ENCODE peak calls at places on chromosome 19, in four cellular contexts. One of them, this sample, is unnamed.

GRCh38 chr19:29271341-29271740 is 58.4 kb upstream of the UQCRFS1 start:
- DNase-seq in upper lobe of left lung: no peak
- DNase-seq in stomach: no peak
- DNase-seq in suprapubic skin: peak; percentile 40
- DNase-seq in this sample: no peak

GRCh38 chr19:15173746-15174404 is 26.9 kb downstream of the NOTCH3 start:
- DNase-seq in stomach: no peak
- DNase-seq in upper lobe of left lung: no peak
- DNase-seq in suprapubic skin: no peak
- DNase-seq in this sample: no peak

GRCh38 chr19:52923782-52924593 is 760 bp upstream of the ZNF888 start:
- DNase-seq in stomach: peak; percentile 66
- DNase-seq in upper lobe of left lung: peak; percentile 90
- DNase-seq in suprapubic skin: peak; percentile 70
- DNase-seq in this sample: peak; percentile 18

GRCh38 chr19:35006342-35006998 is 6.3 kb downstream of the GRAMD1A start:
- DNase-seq in suprapubic skin: no peak
- DNase-seq in upper lobe of left lung: peak; percentile 80
- DNase-seq in stomach: peak; percentile 78
- DNase-seq in this sample: no peak

GRCh38 chr19:19105365-19106060 is 32.8 kb downstream of the TMEM161A start:
- DNase-seq in upper lobe of left lung: no peak
- DNase-seq in suprapubic skin: no peak
- DNase-seq in stomach: peak; percentile 51
- DNase-seq in this sample: peak; percentile 90

GRCh38 chr19:45027371-45027770 is 11.5 kb upstream of the CLASRP start:
- DNase-seq in upper lobe of left lung: no peak
- DNase-seq in suprapubic skin: no peak
- DNase-seq in stomach: no peak
- DNase-seq in this sample: no peak

GRCh38 chr19:1826557-1827521 is 14.8 kb upstream of the ATP8B3 start:
- DNase-seq in stomach: no peak
- DNase-seq in suprapubic skin: no peak
- DNase-seq in upper lobe of left lung: no peak
- DNase-seq in this sample: peak; percentile 84

GRCh38 chr19:31280266-31281006 is 68.8 kb downstream of the TSHZ3 start:
- DNase-seq in suprapubic skin: no peak
- DNase-seq in stomach: no peak
- DNase-seq in upper lobe of left lung: no peak
- DNase-seq in this sample: no peak

GRCh38 chr19:3202346-3202745 is 16.6 kb downstream of the NCLN start:
- DNase-seq in suprapubic skin: no peak
- DNase-seq in stomach: no peak
- DNase-seq in upper lobe of left lung: no peak
- DNase-seq in this sample: no peak

GRCh38 chr19:7522923-7523667 is 671 bp downstream of the MCOLN1 start:
- DNase-seq in stomach: no peak
- DNase-seq in upper lobe of left lung: no peak
- DNase-seq in suprapubic skin: no peak
- DNase-seq in this sample: no peak

GRCh38 chr19:38062959-38063786 is 156.2 kb downstream of the SIPA1L3 start:
- DNase-seq in stomach: no peak
- DNase-seq in suprapubic skin: no peak
- DNase-seq in upper lobe of left lung: no peak
- DNase-seq in this sample: no peak

GRCh38 chr19:17379221-17379631 is 2.1 kb upstream of the PLVAP start:
- DNase-seq in upper lobe of left lung: no peak
- DNase-seq in stomach: no peak
- DNase-seq in suprapubic skin: no peak
- DNase-seq in this sample: no peak

GRCh38 chr19:7297742-7298141 is 3.5 kb upstream of the INSR start:
- DNase-seq in suprapubic skin: no peak
- DNase-seq in stomach: no peak
- DNase-seq in upper lobe of left lung: no peak
- DNase-seq in this sample: no peak

GRCh38 chr19:2306971-2307370 is 983 bp downstream of the LINGO3 start:
- DNase-seq in upper lobe of left lung: no peak
- DNase-seq in stomach: no peak
- DNase-seq in suprapubic skin: no peak
- DNase-seq in this sample: no peak

GRCh38 chr19:46213806-46214205 is 15.7 kb upstream of the IGFL1 start:
- DNase-seq in stomach: no peak
- DNase-seq in upper lobe of left lung: no peak
- DNase-seq in suprapubic skin: no peak
- DNase-seq in this sample: no peak

GRCh38 chr19:20179946-20180345 is 12.9 kb downstream of the ZNF486 start:
- DNase-seq in stomach: no peak
- DNase-seq in upper lobe of left lung: no peak
- DNase-seq in suprapubic skin: no peak
- DNase-seq in this sample: no peak

GRCh38 chr19:29311391-29311790 is 98.4 kb upstream of the UQCRFS1 start:
- DNase-seq in upper lobe of left lung: no peak
- DNase-seq in suprapubic skin: no peak
- DNase-seq in stomach: no peak
- DNase-seq in this sample: no peak

GRCh38 chr19:29569038-29569911 is 36.8 kb upstream of the POP4 start:
- DNase-seq in upper lobe of left lung: peak; percentile 17
- DNase-seq in stomach: peak; percentile 4
- DNase-seq in suprapubic skin: no peak
- DNase-seq in this sample: no peak

GRCh38 chr19:3555653-3556422 is 1.5 kb downstream of the MFSD12 start:
- DNase-seq in upper lobe of left lung: no peak
- DNase-seq in suprapubic skin: no peak
- DNase-seq in stomach: no peak
- DNase-seq in this sample: no peak

GRCh38 chr19:32233091-32233490 is 112.3 kb upstream of the ZNF507 start:
- DNase-seq in stomach: no peak
- DNase-seq in suprapubic skin: no peak
- DNase-seq in upper lobe of left lung: no peak
- DNase-seq in this sample: no peak

GRCh38 chr19:54464044-54464623 is 556 bp upstream of the LENG9 start:
- DNase-seq in upper lobe of left lung: peak; percentile 98
- DNase-seq in suprapubic skin: peak; percentile 96
- DNase-seq in stomach: peak; percentile 99
- DNase-seq in this sample: peak; percentile 86

GRCh38 chr19:48186541-48186991 is 16.1 kb downstream of the ZSWIM9 start:
- DNase-seq in suprapubic skin: no peak
- DNase-seq in upper lobe of left lung: no peak
- DNase-seq in stomach: no peak
- DNase-seq in this sample: no peak

GRCh38 chr19:45340232-45340898 is at the start of gene KLC3:
- DNase-seq in stomach: peak; percentile 75
- DNase-seq in upper lobe of left lung: peak; percentile 60
- DNase-seq in suprapubic skin: no peak
- DNase-seq in this sample: no peak

GRCh38 chr19:31498781-31499180 is 149.5 kb upstream of the TSHZ3 start:
- DNase-seq in upper lobe of left lung: no peak
- DNase-seq in stomach: no peak
- DNase-seq in suprapubic skin: no peak
- DNase-seq in this sample: no peak

GRCh38 chr19:2150794-2151338 is 500 bp downstream of the AP3D1 start:
- DNase-seq in upper lobe of left lung: peak; percentile 30
- DNase-seq in suprapubic skin: no peak
- DNase-seq in stomach: no peak
- DNase-seq in this sample: no peak

GRCh38 chr19:55069137-55069858 is 6.3 kb upstream of the RDH13 start:
- DNase-seq in suprapubic skin: no peak
- DNase-seq in stomach: peak; percentile 81
- DNase-seq in upper lobe of left lung: peak; percentile 78
- DNase-seq in this sample: no peak

GRCh38 chr19:41238244-41238643 is 19.2 kb downstream of the AXL start:
- DNase-seq in suprapubic skin: no peak
- DNase-seq in stomach: no peak
- DNase-seq in upper lobe of left lung: no peak
- DNase-seq in this sample: no peak

GRCh38 chr19:38375098-38375493 is 725 bp downstream of the PSMD8 start:
- DNase-seq in upper lobe of left lung: no peak
- DNase-seq in suprapubic skin: no peak
- DNase-seq in stomach: no peak
- DNase-seq in this sample: no peak

GRCh38 chr19:10021863-10022262 is 8.6 kb downstream of the RDH8 start:
- DNase-seq in suprapubic skin: no peak
- DNase-seq in stomach: no peak
- DNase-seq in upper lobe of left lung: no peak
- DNase-seq in this sample: no peak

GRCh38 chr19:40565910-40566495 is 10.7 kb upstream of the SHKBP1 start:
- DNase-seq in upper lobe of left lung: no peak
- DNase-seq in suprapubic skin: no peak
- DNase-seq in stomach: no peak
- DNase-seq in this sample: no peak

GRCh38 chr19:16364231-16364865 is 39.7 kb downstream of the KLF2 start:
- DNase-seq in suprapubic skin: no peak
- DNase-seq in upper lobe of left lung: no peak
- DNase-seq in stomach: no peak
- DNase-seq in this sample: no peak
- TF ChIP-seq EP300 in suprapubic skin: no peak
- TF ChIP-seq EP300 in upper lobe of left lung: no peak
- TF ChIP-seq EP300 in stomach: no peak
- TF ChIP-seq EP300 in this sample: no peak

GRCh38 chr19:33264881-33265445 is 37.4 kb downstream of the CEBPA start:
- DNase-seq in suprapubic skin: no peak
- DNase-seq in upper lobe of left lung: no peak
- DNase-seq in stomach: no peak
- DNase-seq in this sample: no peak

GRCh38 chr19:33267706-33268105 is 34.6 kb downstream of the CEBPA start:
- DNase-seq in upper lobe of left lung: no peak
- DNase-seq in suprapubic skin: no peak
- DNase-seq in stomach: no peak
- DNase-seq in this sample: no peak

GRCh38 chr19:33269016-33269415 is 33.3 kb downstream of the CEBPA start:
- DNase-seq in upper lobe of left lung: no peak
- DNase-seq in suprapubic skin: no peak
- DNase-seq in stomach: no peak
- DNase-seq in this sample: no peak

GRCh38 chr19:33268162-33268991 is 34.0 kb downstream of the CEBPA start:
- DNase-seq in suprapubic skin: no peak
- DNase-seq in stomach: no peak
- DNase-seq in upper lobe of left lung: no peak
- DNase-seq in this sample: no peak

DNA sequence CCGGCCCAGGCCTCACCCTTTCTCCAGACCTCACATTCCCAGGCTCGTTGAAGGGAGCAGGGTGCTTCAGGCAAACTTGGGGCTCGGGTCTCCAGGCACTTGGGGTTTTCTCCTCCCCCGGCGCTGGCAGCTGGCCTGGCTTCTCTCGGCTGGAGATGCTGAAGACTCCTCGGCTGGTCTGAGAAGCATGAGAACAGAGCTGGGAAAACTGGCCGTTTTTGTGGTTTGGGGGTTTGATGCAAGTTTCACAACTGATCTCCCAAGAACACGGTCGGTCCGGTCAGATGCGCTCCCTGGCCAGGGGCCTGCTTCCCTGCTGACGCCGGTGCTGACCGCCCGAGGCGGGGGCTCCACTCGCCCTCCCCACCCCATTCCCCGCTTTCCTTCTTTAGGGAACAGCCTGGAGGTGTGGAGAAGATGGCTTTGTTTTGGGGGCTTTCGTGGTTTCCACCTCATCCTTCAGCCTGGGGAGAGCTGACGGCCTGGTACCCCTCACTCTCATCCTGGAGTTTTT is 35.3 kb downstream of the CEBPA start:
- DNase-seq in stomach: no peak
- DNase-seq in upper lobe of left lung: no peak
- DNase-seq in suprapubic skin: no peak
- DNase-seq in this sample: no peak
- TF ChIP-seq POLR2A in stomach: no peak
- TF ChIP-seq POLR2A in upper lobe of left lung: no peak
- TF ChIP-seq POLR2A in suprapubic skin: no peak
- TF ChIP-seq POLR2A in this sample: no peak

GRCh38 chr19:12993562-12993961 is 1.7 kb upstream of the NFIX start:
- DNase-seq in stomach: no peak
- DNase-seq in suprapubic skin: no peak
- DNase-seq in upper lobe of left lung: no peak
- DNase-seq in this sample: no peak

GRCh38 chr19:12991296-12991695 is 4.0 kb upstream of the NFIX start:
- DNase-seq in upper lobe of left lung: no peak
- DNase-seq in suprapubic skin: no peak
- DNase-seq in stomach: no peak
- DNase-seq in this sample: no peak

GRCh38 chr19:12992729-12993128 is 2.5 kb upstream of the NFIX start:
- DNase-seq in suprapubic skin: no peak
- DNase-seq in upper lobe of left lung: no peak
- DNase-seq in stomach: no peak
- DNase-seq in this sample: no peak

GRCh38 chr19:12990447-12990846 is 4.8 kb upstream of the NFIX start:
- DNase-seq in suprapubic skin: no peak
- DNase-seq in upper lobe of left lung: no peak
- DNase-seq in stomach: no peak
- DNase-seq in this sample: no peak

GRCh38 chr19:12990853-12991252 is 4.4 kb upstream of the NFIX start:
- DNase-seq in stomach: no peak
- DNase-seq in suprapubic skin: no peak
- DNase-seq in upper lobe of left lung: no peak
- DNase-seq in this sample: no peak
- H3K27me3 ChIP-seq in stomach: no peaks in the 10 kb centered on the region
- H3K27me3 ChIP-seq in suprapubic skin: no peaks in the 10 kb centered on the region
- H3K27me3 ChIP-seq in upper lobe of left lung: no peaks in the 10 kb centered on the region
- H3K27me3 ChIP-seq in this sample: no peaks in the 10 kb centered on the region

GRCh38 chr19:5231857-5232503 is 108.6 kb downstream of the PTPRS start:
- DNase-seq in suprapubic skin: no peak
- DNase-seq in stomach: no peak
- DNase-seq in upper lobe of left lung: no peak
- DNase-seq in this sample: no peak
- TF ChIP-seq EP300 in suprapubic skin: no peak
- TF ChIP-seq EP300 in stomach: no peak
- TF ChIP-seq EP300 in upper lobe of left lung: no peak
- TF ChIP-seq EP300 in this sample: no peak

GRCh38 chr19:4768934-4769777 is 22.4 kb upstream of the FEM1A start:
- DNase-seq in upper lobe of left lung: peak; percentile 79
- DNase-seq in suprapubic skin: peak; percentile 86
- DNase-seq in stomach: peak; percentile 82
- DNase-seq in this sample: peak; percentile 91
- TF ChIP-seq POLR2A in upper lobe of left lung: no peak
- TF ChIP-seq POLR2A in suprapubic skin: no peak
- TF ChIP-seq POLR2A in stomach: no peak
- TF ChIP-seq POLR2A in this sample: no peak